ENCODE peak calls at places on chromosome 18, in nine cellular contexts. R, G, P, V, O, I, A, K and W are unnamed samples.

GRCh38 chr18:3879114-3879835 is 429.3 kb downstream of the TGIF1 start:
- DNase-seq in R (no peak), G (no peak), P (no peak), V (no peak), O (no peak), I (no peak), A (no peak), K (no peak), W (no peak)

GRCh38 chr18:29383311-29384273 is 1206.7 kb upstream of the CDH2 start:
- DNase-seq in R (peak), G (no peak), P (no peak), V (peak), O (no peak), I (no peak), A (no peak), K (no peak), W (no peak)

GRCh38 chr18:55735199-55735855 is 147.3 kb upstream of the TCF4 start:
- DNase-seq in R (no peak), G (no peak), P (no peak), V (no peak), O (no peak), I (no peak), A (no peak), K (no peak), W (no peak)

GRCh38 chr18:3321133-3321812 is 59.3 kb downstream of the MYL12B start:
- DNase-seq in R (peak), G (no peak), P (no peak), V (peak), O (peak), I (peak), A (peak), K (no peak), W (no peak)

GRCh38 chr18:79934311-79935097 is 16.9 kb downstream of the SLC66A2 start:
- DNase-seq in R (no peak), G (peak), P (no peak), V (no peak), O (peak), I (no peak), A (no peak), K (peak), W (peak)

GRCh38 chr18:76466410-76466991 is 28.5 kb downstream of the ZNF516 start:
- DNase-seq in R (no peak), G (no peak), P (no peak), V (no peak), O (no peak), I (no peak), A (no peak), K (no peak), W (peak)

GRCh38 chr18:51191139-51191717 is 6.3 kb downstream of the MEX3C start:
- DNase-seq in R (peak), G (no peak), P (no peak), V (no peak), O (no peak), I (no peak), A (no peak), K (no peak), W (no peak)

GRCh38 chr18:54233228-54233625 is 8.8 kb upstream of the MBD2 start:
- DNase-seq in R (no peak), G (no peak), P (no peak), V (no peak), O (peak), I (no peak), A (peak), K (no peak), W (no peak)

GRCh38 chr18:44937985-44938384 is 257.3 kb downstream of the SETBP1 start:
- DNase-seq in R (no peak), G (no peak), P (no peak), V (no peak), O (no peak), I (no peak), A (no peak), K (no peak), W (no peak)

GRCh38 chr18:77045682-77046081 is 86.9 kb downstream of the MBP start:
- DNase-seq in R (no peak), G (no peak), P (no peak), V (no peak), O (no peak), I (no peak), A (no peak), K (no peak), W (no peak)

GRCh38 chr18:63936932-63937393 is 12.1 kb upstream of the HMSD start:
- DNase-seq in R (no peak), G (no peak), P (no peak), V (no peak), O (no peak), I (no peak), A (no peak), K (no peak), W (no peak)

GRCh38 chr18:984004-984403 is 79.3 kb downstream of the ADCYAP1 start:
- DNase-seq in R (peak), G (no peak), P (no peak), V (no peak), O (no peak), I (no peak), A (no peak), K (no peak), W (no peak)

GRCh38 chr18:54330768-54331548 is 26.7 kb downstream of the STARD6 start:
- DNase-seq in R (no peak), G (no peak), P (no peak), V (no peak), O (peak), I (no peak), A (no peak), K (no peak), W (no peak)

GRCh38 chr18:76459687-76460350 is 35.2 kb downstream of the ZNF516 start:
- DNase-seq in R (peak), G (no peak), P (no peak), V (peak), O (peak), I (peak), A (peak), K (no peak), W (peak)

GRCh38 chr18:44805643-44806042 is 125.0 kb downstream of the SETBP1 start:
- DNase-seq in R (no peak), G (no peak), P (no peak), V (no peak), O (no peak), I (no peak), A (no peak), K (no peak), W (no peak)

GRCh38 chr18:29377346-29377745 is 1200.4 kb upstream of the CDH2 start:
- DNase-seq in R (peak), G (no peak), P (no peak), V (peak), O (no peak), I (no peak), A (no peak), K (no peak), W (no peak)

GRCh38 chr18:79056827-79057367 is 12.3 kb upstream of the ATP9B start:
- DNase-seq in R (no peak), G (no peak), P (no peak), V (no peak), O (no peak), I (no peak), A (no peak), K (no peak), W (no peak)

GRCh38 chr18:70523798-70524182 is 234.9 kb downstream of the SOCS6 start:
- DNase-seq in R (no peak), G (no peak), P (no peak), V (no peak), O (no peak), I (no peak), A (no peak), K (no peak), W (no peak)

GRCh38 chr18:4068552-4069158 is 386.5 kb downstream of the DLGAP1 start:
- DNase-seq in R (peak), G (peak), P (peak), V (peak), O (peak), I (peak), A (peak), K (no peak), W (no peak)

GRCh38 chr18:26551217-26551708 is 2.9 kb upstream of the KCTD1 start:
- DNase-seq in R (no peak), G (no peak), P (no peak), V (peak), O (no peak), I (no peak), A (no peak), K (no peak), W (no peak)

GRCh38 chr18:74819433-74820059 is 221.9 kb downstream of the ZNF407 start:
- DNase-seq in R (no peak), G (no peak), P (no peak), V (no peak), O (no peak), I (no peak), A (no peak), K (no peak), W (no peak)

GRCh38 chr18:55487997-55488396 is 100.0 kb downstream of the TCF4 start:
- DNase-seq in R (no peak), G (no peak), P (no peak), V (no peak), O (no peak), I (no peak), A (no peak), K (no peak), W (no peak)

GRCh38 chr18:10213526-10213925 is 240.9 kb upstream of the APCDD1 start:
- DNase-seq in R (no peak), G (no peak), P (no peak), V (no peak), O (peak), I (peak), A (no peak), K (no peak), W (no peak)

GRCh38 chr18:9661564-9661963 is 46.5 kb upstream of the RAB31 start:
- DNase-seq in R (no peak), G (no peak), P (no peak), V (no peak), O (peak), I (no peak), A (no peak), K (no peak), W (no peak)

GRCh38 chr18:25229080-25229479 is 122.9 kb downstream of the ZNF521 start:
- DNase-seq in R (peak), G (peak), P (no peak), V (peak), O (peak), I (peak), A (no peak), K (no peak), W (no peak)

GRCh38 chr18:45441110-45441842 is 174.0 kb upstream of the SLC14A2 start:
- DNase-seq in R (no peak), G (no peak), P (no peak), V (peak), O (peak), I (peak), A (peak), K (no peak), W (no peak)

GRCh38 chr18:78196280-78196679 is 783.3 kb upstream of the SALL3 start:
- DNase-seq in R (no peak), G (no peak), P (no peak), V (no peak), O (no peak), I (no peak), A (no peak), K (no peak), W (no peak)

GRCh38 chr18:48028081-48028480 is 97.6 kb upstream of the SMAD2 start:
- DNase-seq in R (no peak), G (no peak), P (no peak), V (no peak), O (no peak), I (no peak), A (no peak), K (peak), W (no peak)
- TF ChIP-seq CTCF in R (no peak), G (no peak), P (peak), V (peak), O (no peak), I (peak), A (no peak), K (no peak), W (no peak)

DNA sequence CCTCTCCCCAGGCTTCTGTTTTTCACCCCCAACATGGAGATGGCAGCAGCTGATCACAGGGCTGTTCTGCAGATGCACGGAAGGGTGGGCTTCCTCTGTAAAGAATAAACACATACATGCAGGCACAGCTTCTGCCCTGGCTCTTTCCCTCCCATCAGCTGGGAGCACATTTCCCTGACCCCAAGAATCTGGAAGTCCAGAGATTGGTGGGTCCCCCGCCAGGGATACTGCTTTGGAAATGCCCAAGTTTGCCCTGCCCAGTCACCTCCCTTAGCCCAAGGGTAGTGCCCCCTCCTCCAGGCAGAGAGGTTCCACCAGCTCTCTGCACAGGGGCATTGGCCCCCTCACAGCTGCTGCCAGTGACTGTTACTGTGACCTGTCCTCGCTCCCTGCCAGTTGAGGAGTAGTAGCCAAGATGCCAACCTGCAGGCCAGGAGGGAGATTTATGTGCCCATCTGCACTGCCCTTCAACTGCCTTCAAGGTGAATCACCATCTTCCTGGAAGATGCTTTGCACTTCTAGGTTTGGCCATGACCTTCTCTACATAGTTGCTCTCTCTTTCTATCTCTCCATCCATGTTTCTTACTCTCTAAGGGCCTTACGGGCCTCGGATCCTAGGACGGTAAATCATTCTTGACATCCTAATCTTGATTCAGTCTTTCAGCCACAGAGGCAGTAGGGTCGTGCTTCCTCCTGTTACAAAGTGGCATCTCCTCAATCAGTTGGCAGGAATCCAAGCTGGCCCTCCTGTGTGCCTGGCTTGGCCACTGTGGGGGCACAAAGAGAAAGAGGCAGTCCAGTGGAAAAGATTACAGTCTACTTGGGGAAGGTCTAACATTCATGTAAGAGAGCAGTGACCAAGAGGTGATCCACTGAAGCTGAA is 121.8 kb downstream of the CTIF start:
- DNase-seq in R (no peak), G (no peak), P (no peak), V (no peak), O (no peak), I (no peak), A (no peak), K (no peak), W (no peak)
- TF ChIP-seq CTCF in R (no peak), G (no peak), P (no peak), V (no peak), O (no peak), I (no peak), A (no peak), K (no peak), W (no peak)

GRCh38 chr18:35253655-35254287 is 12.9 kb downstream of the ZNF397 start:
- DNase-seq in R (no peak), G (no peak), P (no peak), V (no peak), O (no peak), I (no peak), A (no peak), K (no peak), W (no peak)

GRCh38 chr18:35252466-35252865 is 11.6 kb downstream of the ZNF397 start:
- DNase-seq in R (no peak), G (no peak), P (no peak), V (no peak), O (no peak), I (no peak), A (no peak), K (no peak), W (no peak)

DNA sequence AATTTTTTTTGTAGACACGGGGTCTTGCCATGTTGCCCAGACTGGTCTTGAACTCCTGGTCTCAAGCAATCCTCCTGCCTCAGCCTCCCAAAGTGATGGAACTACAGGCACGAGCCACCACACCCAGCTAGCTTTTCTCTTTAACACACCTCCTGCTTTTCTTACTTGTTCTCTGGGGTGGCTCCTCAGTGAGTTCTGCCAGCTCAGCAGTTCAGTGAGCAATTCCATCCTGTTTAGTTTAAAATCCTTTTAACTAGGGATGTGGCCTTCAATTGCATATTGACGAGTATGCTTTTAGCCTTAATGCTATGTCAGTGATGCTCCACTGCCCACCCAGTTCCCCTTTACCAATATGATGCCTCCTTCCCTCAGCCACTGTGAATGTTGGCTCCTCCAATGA is 16.1 kb downstream of the ZNF397 start:
- DNase-seq in R (no peak), G (no peak), P (no peak), V (no peak), O (no peak), I (no peak), A (no peak), K (no peak), W (no peak)
- TF ChIP-seq CTCF in R (no peak), G (no peak), P (no peak), V (no peak), O (no peak), I (no peak), A (no peak), K (no peak), W (no peak)

DNA sequence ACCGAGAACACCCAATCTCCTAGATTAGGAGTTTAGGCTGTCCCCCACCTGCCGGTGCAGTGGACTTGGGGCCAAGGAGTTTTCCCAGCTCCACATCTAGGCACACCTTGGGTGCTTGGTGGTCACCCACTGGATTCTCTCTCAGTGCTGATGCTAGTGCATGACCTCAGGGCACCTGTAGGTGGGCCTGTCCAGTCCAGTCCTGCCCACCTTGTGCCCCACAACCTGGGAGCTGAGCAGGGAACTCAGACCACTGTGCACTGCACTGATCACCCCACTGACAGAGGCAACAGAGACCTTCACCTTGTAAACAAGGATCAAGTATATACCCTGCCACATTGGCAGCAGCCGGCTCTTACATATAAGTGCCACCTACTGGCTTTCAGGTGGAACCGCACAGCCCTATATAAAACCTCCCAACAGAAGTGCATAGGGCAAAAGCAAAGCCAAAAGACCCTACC is 12.7 kb upstream of the CDH19 start:
- DNase-seq in R (no peak), G (no peak), P (no peak), V (no peak), O (no peak), I (no peak), A (no peak), K (no peak), W (no peak)
- TF ChIP-seq CTCF in R (no peak), G (no peak), P (peak), V (peak), O (no peak), I (peak), A (peak), K (peak), W (peak)

GRCh38 chr18:41763361-41763760 is 191.7 kb upstream of the PIK3C3 start:
- DNase-seq in R (no peak), G (no peak), P (no peak), V (no peak), O (no peak), I (no peak), A (no peak), K (no peak), W (no peak)

GRCh38 chr18:41771971-41772370 is 183.1 kb upstream of the PIK3C3 start:
- DNase-seq in R (peak), G (no peak), P (no peak), V (no peak), O (no peak), I (no peak), A (no peak), K (no peak), W (no peak)

GRCh38 chr18:41767960-41768359 is 187.1 kb upstream of the PIK3C3 start:
- DNase-seq in R (peak), G (no peak), P (no peak), V (peak), O (peak), I (peak), A (peak), K (no peak), W (no peak)
- TF ChIP-seq CTCF in R (peak), G (no peak), P (peak), V (peak), O (peak), I (peak), A (no peak), K (no peak), W (no peak)

DNA sequence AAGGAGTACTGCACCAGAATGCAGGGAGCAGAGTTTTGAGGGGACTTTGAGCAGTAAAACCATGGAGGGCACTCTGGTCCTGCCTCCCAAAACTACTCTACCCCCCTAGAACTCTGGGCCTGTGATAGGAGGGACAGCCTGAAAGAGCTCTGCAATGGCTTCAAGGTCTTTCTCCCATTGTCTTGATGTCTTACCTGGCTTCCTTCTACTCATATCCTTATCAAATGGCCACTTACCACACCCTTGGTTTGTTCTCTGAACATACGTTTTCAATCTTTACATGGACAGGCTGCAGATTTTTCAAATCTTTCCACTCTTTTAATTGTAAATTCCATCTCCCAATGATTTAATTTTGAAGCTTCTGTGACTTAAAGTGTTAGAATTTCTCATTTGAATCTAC is 27.7 kb downstream of the RELCH start:
- DNase-seq in R (no peak), G (no peak), P (no peak), V (no peak), O (no peak), I (no peak), A (no peak), K (no peak), W (no peak)
- TF ChIP-seq CTCF in R (no peak), G (no peak), P (no peak), V (no peak), O (no peak), I (no peak), A (no peak), K (no peak), W (no peak)

DNA sequence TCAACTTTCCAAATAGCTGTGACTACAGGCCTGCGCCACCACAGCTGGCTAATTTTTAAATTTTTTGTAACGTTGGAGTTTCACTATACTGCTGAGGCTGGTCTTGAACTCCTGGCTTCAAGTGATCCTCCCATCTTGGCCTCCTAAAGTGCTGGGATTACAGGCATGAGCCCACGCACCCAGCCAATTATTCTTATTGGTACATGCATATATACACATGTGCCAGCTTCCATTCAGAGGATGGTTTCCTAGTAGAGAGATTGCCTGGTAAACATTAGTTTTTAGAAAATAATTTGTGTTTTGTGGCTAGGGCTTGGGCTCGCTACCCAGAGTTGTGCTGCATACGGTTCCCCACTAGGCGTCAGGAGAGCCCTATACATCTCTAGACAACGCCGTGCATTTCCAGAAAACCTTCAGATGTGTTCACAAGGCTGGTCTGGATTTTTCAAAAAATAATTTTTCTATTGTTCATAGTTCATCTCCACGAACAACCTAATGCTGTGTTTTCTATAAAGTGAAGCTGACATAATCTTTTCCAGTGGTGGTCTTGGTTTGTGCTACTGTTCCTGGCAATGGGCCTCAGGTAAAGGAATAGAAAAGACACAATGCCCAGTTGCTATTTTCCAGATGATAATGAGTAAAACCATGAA is 14.6 kb upstream of the AFG3L2 start:
- DNase-seq in R (peak), G (peak), P (peak), V (peak), O (peak), I (peak), A (peak), K (no peak), W (no peak)
- TF ChIP-seq CTCF in R (peak), G (peak), P (peak), V (peak), O (peak), I (peak), A (peak), K (peak), W (peak)